ENCODE peak calls at places on chromosomes 11 and 22, in eight cellular contexts. O is spleen, M is AG04449, P is fibroblast of villous mesenchyme, R is BJ, G is cardiac muscle cell, E is IMR-90, H is neuronal stem cell. J is an unnamed sample.

GRCh38 chr11:12017865-12018453 is 9.5 kb upstream of the DKK3 start:
- DNase-seq in E (peak; percentile 44), M (no peak), R (no peak), H (no peak), O (no peak), G (peak; percentile 59), P (no peak), J (no peak)

GRCh38 chr22:30712094-30712493 is 17.4 kb downstream of the OSBP2 start:
- DNase-seq in R (no peak), O (no peak), G (no peak), P (no peak), M (no peak), H (no peak), E (no peak), J (no peak)

GRCh38 chr11:79199729-79200354 is 241.0 kb downstream of the TENM4 start:
- DNase-seq in G (no peak), P (no peak), O (no peak), R (no peak), H (no peak), E (no peak), M (no peak), J (no peak)

GRCh38 chr22:27115816-27116256 is 458.4 kb downstream of the MIAT start:
- DNase-seq in H (no peak), M (no peak), P (no peak), R (no peak), O (no peak), G (no peak), E (peak; percentile 87), J (no peak)

GRCh38 chr11:26676641-26677040 is 45.2 kb downstream of the SLC5A12 start:
- DNase-seq in E (no peak), R (no peak), M (no peak), P (no peak), G (no peak), H (no peak), O (no peak), J (no peak)

GRCh38 chr11:128522943-128523518 is 64.3 kb downstream of the ETS1 start:
- DNase-seq in O (no peak), H (no peak), M (no peak), R (no peak), G (no peak), P (no peak), E (no peak), J (no peak)

GRCh38 chr11:69801513-69802335 is 17.5 kb downstream of the FGF3 start:
- DNase-seq in H (peak; percentile 47), G (peak; percentile 14), E (no peak), O (no peak), R (no peak), M (no peak), P (peak; percentile 7), J (peak; percentile 95)

GRCh38 chr22:37626144-37626543 is 13.3 kb upstream of the SH3BP1 start:
- DNase-seq in M (no peak), H (no peak), E (peak; percentile 43), P (peak; percentile 54), R (no peak), G (peak; percentile 92), O (peak; percentile 76), J (no peak)

GRCh38 chr11:79412761-79413160 is 28.1 kb downstream of the TENM4 start:
- DNase-seq in R (no peak), G (no peak), H (no peak), P (no peak), M (no peak), O (no peak), E (peak; percentile 18), J (no peak)

GRCh38 chr11:10304495-10305261 is at the start of gene ADM:
- DNase-seq in O (peak; percentile 93), P (peak; percentile 95), H (peak; percentile 74), E (peak; percentile 93), M (no peak), R (peak; percentile 71), G (peak; percentile 96), J (peak; percentile 96)
- H3K4me3 ChIP-seq in O (peak within 1 kb of the TSS; percentile 96), P (peak within 1 kb of the TSS; percentile 92), H (peak within 1 kb of the TSS; percentile 78), E (peak within 1 kb of the TSS; percentile 65), M (peak within 1 kb of the TSS; percentile 100), R (peak within 1 kb of the TSS; percentile 94), G (peak within 1 kb of the TSS; percentile 68), J (peak within 1 kb of the TSS; percentile 93)

GRCh38 chr11:16739326-16739875 is 954 bp downstream of the C11orf58 start:
- DNase-seq in E (peak; percentile 28), M (no peak), R (no peak), P (peak; percentile 28), G (peak; percentile 46), H (no peak), O (no peak), J (no peak)

GRCh38 chr11:16738949-16739262 is 459 bp downstream of the C11orf58 start:
- DNase-seq in R (no peak), G (no peak), M (no peak), E (no peak), H (no peak), P (no peak), O (no peak), J (no peak)

GRCh38 chr11:16741473-16741872 is 3.0 kb downstream of the C11orf58 start:
- DNase-seq in G (no peak), M (no peak), H (no peak), R (no peak), P (no peak), E (no peak), O (no peak), J (no peak)

GRCh38 chr11:16737860-16738197 is 618 bp upstream of the C11orf58 start:
- DNase-seq in O (no peak), H (peak; percentile 15), P (no peak), G (peak; percentile 38), E (peak; percentile 4), R (no peak), M (no peak), J (no peak)

GRCh38 chr11:16738198-16738948 is at the start of gene C11orf58:
- DNase-seq in M (peak; percentile 85), O (peak; percentile 98), H (peak; percentile 96), R (peak; percentile 90), G (peak; percentile 97), E (peak; percentile 96), P (peak; percentile 98), J (peak; percentile 98)
- H3K4me3 ChIP-seq in M (peak within 1 kb of the TSS; percentile 77), O (peak within 1 kb of the TSS; percentile 77), H (peak within 1 kb of the TSS; percentile 89), R (peak within 1 kb of the TSS; percentile 73), G (peak within 1 kb of the TSS; percentile 85), E (peak within 1 kb of the TSS; percentile 89), P (peak within 1 kb of the TSS; percentile 70), J (peak within 1 kb of the TSS; percentile 97)

GRCh38 chr22:40955516-40955915 is 4.3 kb downstream of the RBX1 start:
- DNase-seq in R (peak; percentile 60), H (no peak), M (peak; percentile 38), O (no peak), G (peak; percentile 64), P (peak; percentile 89), E (peak; percentile 21), J (no peak)
- H3K4me3 ChIP-seq in R (no peak overlapping the region), H (no peak overlapping the region), M (no peak overlapping the region), O (no peak overlapping the region), G (no peak overlapping the region), P (no peak overlapping the region), E (no peak overlapping the region), J (no peak overlapping the region)

DNA sequence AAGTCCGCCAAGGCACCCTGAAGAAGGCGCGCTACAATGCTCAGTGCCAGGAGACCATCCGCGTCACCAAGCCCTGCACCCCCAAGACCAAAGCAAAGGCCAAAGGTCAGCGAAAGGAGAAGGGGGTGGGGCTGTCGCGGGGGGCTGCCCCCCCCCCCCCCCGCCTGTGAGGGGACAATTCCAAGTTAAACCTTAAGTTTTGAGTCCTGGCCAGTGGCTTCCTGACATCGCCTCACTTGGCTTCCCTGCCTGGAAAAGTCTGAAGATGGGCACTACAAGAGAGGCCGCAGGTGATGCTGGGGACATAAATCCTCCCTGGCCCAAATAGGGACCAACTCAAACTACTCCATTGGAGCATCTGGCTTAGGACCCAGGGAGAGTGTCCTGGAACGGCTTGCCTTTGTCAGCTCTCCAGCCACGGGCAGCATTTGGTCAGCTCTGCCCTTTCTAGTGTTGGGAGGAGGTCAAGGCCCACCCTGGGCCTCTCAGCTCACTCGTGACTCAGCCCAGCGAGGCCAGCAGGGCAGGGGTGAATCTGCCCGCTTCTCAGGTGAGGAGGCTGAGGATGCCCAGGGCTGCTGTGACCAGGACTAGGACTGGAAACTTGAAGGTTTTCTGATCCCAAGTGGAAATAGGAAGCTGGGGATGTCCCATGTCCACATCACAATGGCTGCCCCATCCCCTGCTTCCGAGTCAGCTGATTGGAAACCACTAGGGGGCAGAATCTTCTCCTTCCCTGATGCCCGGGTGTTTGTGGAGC is 1.4 kb downstream of the MDK start:
- DNase-seq in R (no peak), H (no peak), E (peak; percentile 46), O (peak; percentile 74), G (peak; percentile 69), P (peak; percentile 49), M (no peak), J (peak; percentile 85)
- H3K4me3 ChIP-seq in R (no peak overlapping the region), H (peak overlapping the region; percentile 92), E (peak overlapping the region; percentile 30), O (peak overlapping the region; percentile 85), G (peak overlapping the region; percentile 63), P (peak overlapping the region; percentile 63), M (peak overlapping the region; percentile 64), J (peak overlapping the region; percentile 88)

GRCh38 chr11:8593935-8594909 is at the start of gene STK33:
- DNase-seq in R (no peak), O (peak; percentile 91), G (peak; percentile 41), M (no peak), P (no peak), H (peak; percentile 69), E (no peak), J (peak; percentile 91)
- H3K4me3 ChIP-seq in R (peak within 1 kb of the TSS; percentile 62), O (peak within 1 kb of the TSS; percentile 80), G (peak within 1 kb of the TSS; percentile 77), M (peak within 1 kb of the TSS; percentile 61), P (peak within 1 kb of the TSS; percentile 55), H (peak within 1 kb of the TSS; percentile 86), E (peak within 1 kb of the TSS; percentile 71), J (peak within 1 kb of the TSS; percentile 86)

GRCh38 chr22:24181088-24181995 is at the start of gene SUSD2:
- DNase-seq in M (no peak), H (no peak), G (no peak), P (no peak), E (no peak), R (no peak), O (peak; percentile 74), J (peak; percentile 78)
- H3K4me3 ChIP-seq in M (no peak within 1 kb of the TSS), H (peak within 1 kb of the TSS; percentile 1), G (no peak within 1 kb of the TSS), P (no peak within 1 kb of the TSS), E (no peak within 1 kb of the TSS), R (no peak within 1 kb of the TSS), O (no peak within 1 kb of the TSS), J (no peak within 1 kb of the TSS)